ENCODE peak calls at places on chromosomes 1 and 21, in eight cellular contexts. One of them, this sample, is unnamed.

GRCh38 chr1:246566808-246567154 is 525 bp downstream of the CNST start:
- DNase-seq in IMR-90: peak
- DNase-seq in HCT116: no peak
- DNase-seq in heart left ventricle: no peak
- DNase-seq in GM12891: no peak
- DNase-seq in body of pancreas: no peak
- DNase-seq in adrenal gland: no peak
- DNase-seq in tibial nerve: no peak
- DNase-seq in this sample: no peak

GRCh38 chr1:176434200-176434599 is 28.8 kb upstream of the PAPPA2 start:
- DNase-seq in IMR-90: no peak
- DNase-seq in HCT116: no peak
- DNase-seq in heart left ventricle: no peak
- DNase-seq in GM12891: no peak
- DNase-seq in body of pancreas: no peak
- DNase-seq in adrenal gland: no peak
- DNase-seq in tibial nerve: no peak
- DNase-seq in this sample: no peak

GRCh38 chr1:197356723-197357533 is 88.9 kb downstream of the CRB1 start:
- DNase-seq in IMR-90: peak
- DNase-seq in HCT116: peak
- DNase-seq in heart left ventricle: no peak
- DNase-seq in GM12891: peak
- DNase-seq in body of pancreas: peak
- DNase-seq in adrenal gland: peak
- DNase-seq in tibial nerve: no peak
- DNase-seq in this sample: no peak

GRCh38 chr1:21736011-21736410 is 46.9 kb downstream of the USP48 start:
- DNase-seq in IMR-90: no peak
- DNase-seq in HCT116: no peak
- DNase-seq in heart left ventricle: no peak
- DNase-seq in GM12891: no peak
- DNase-seq in body of pancreas: no peak
- DNase-seq in adrenal gland: no peak
- DNase-seq in tibial nerve: no peak
- DNase-seq in this sample: no peak

GRCh38 chr1:115729765-115730164 is 38.7 kb downstream of the CASQ2 start:
- DNase-seq in IMR-90: no peak
- DNase-seq in HCT116: no peak
- DNase-seq in heart left ventricle: no peak
- DNase-seq in GM12891: peak
- DNase-seq in body of pancreas: no peak
- DNase-seq in adrenal gland: no peak
- DNase-seq in tibial nerve: no peak
- DNase-seq in this sample: no peak

GRCh38 chr1:214493126-214493796 is 58.1 kb downstream of the PTPN14 start:
- DNase-seq in IMR-90: peak
- DNase-seq in HCT116: no peak
- DNase-seq in heart left ventricle: no peak
- DNase-seq in GM12891: no peak
- DNase-seq in body of pancreas: no peak
- DNase-seq in adrenal gland: no peak
- DNase-seq in tibial nerve: no peak
- DNase-seq in this sample: no peak

GRCh38 chr21:24045775-24046215 is 1561.5 kb downstream of the MRPL39 start:
- DNase-seq in IMR-90: peak
- DNase-seq in HCT116: no peak
- DNase-seq in heart left ventricle: peak
- DNase-seq in GM12891: no peak
- DNase-seq in body of pancreas: peak
- DNase-seq in adrenal gland: peak
- DNase-seq in tibial nerve: peak
- DNase-seq in this sample: peak

GRCh38 chr1:2368053-2368744 is 23.2 kb downstream of the MORN1 start:
- DNase-seq in IMR-90: no peak
- DNase-seq in HCT116: no peak
- DNase-seq in heart left ventricle: no peak
- DNase-seq in GM12891: no peak
- DNase-seq in body of pancreas: no peak
- DNase-seq in adrenal gland: no peak
- DNase-seq in tibial nerve: no peak
- DNase-seq in this sample: no peak

GRCh38 chr1:41286486-41286885 is 44.4 kb upstream of the SCMH1 start:
- DNase-seq in IMR-90: no peak
- DNase-seq in HCT116: no peak
- DNase-seq in heart left ventricle: no peak
- DNase-seq in GM12891: no peak
- DNase-seq in body of pancreas: no peak
- DNase-seq in adrenal gland: no peak
- DNase-seq in tibial nerve: no peak
- DNase-seq in this sample: no peak

GRCh38 chr1:54405894-54406293 is 300 bp downstream of the SSBP3 start:
- DNase-seq in IMR-90: no peak
- DNase-seq in HCT116: no peak
- DNase-seq in heart left ventricle: peak
- DNase-seq in GM12891: no peak
- DNase-seq in body of pancreas: peak
- DNase-seq in adrenal gland: peak
- DNase-seq in tibial nerve: no peak
- DNase-seq in this sample: no peak

GRCh38 chr1:20716232-20716631 is 1.6 kb downstream of the KIF17 start:
- DNase-seq in IMR-90: no peak
- DNase-seq in HCT116: no peak
- DNase-seq in heart left ventricle: no peak
- DNase-seq in GM12891: no peak
- DNase-seq in body of pancreas: no peak
- DNase-seq in adrenal gland: no peak
- DNase-seq in tibial nerve: no peak
- DNase-seq in this sample: no peak

GRCh38 chr21:39610705-39611104 is 2.0 kb upstream of the B3GALT5 start:
- DNase-seq in IMR-90: no peak
- DNase-seq in HCT116: no peak
- DNase-seq in heart left ventricle: no peak
- DNase-seq in GM12891: no peak
- DNase-seq in body of pancreas: peak
- DNase-seq in adrenal gland: no peak
- DNase-seq in tibial nerve: no peak
- DNase-seq in this sample: no peak

GRCh38 chr1:42385283-42385682 is 4.7 kb downstream of the RIMKLA start:
- DNase-seq in IMR-90: peak
- DNase-seq in HCT116: no peak
- DNase-seq in heart left ventricle: no peak
- DNase-seq in GM12891: no peak
- DNase-seq in body of pancreas: no peak
- DNase-seq in adrenal gland: no peak
- DNase-seq in tibial nerve: no peak
- DNase-seq in this sample: no peak

GRCh38 chr21:15421947-15422346 is 307.8 kb upstream of the USP25 start:
- DNase-seq in IMR-90: no peak
- DNase-seq in HCT116: no peak
- DNase-seq in heart left ventricle: no peak
- DNase-seq in GM12891: no peak
- DNase-seq in body of pancreas: no peak
- DNase-seq in adrenal gland: no peak
- DNase-seq in tibial nerve: no peak
- DNase-seq in this sample: no peak

GRCh38 chr1:212132040-212132439 is 96.5 kb downstream of the DTL start:
- DNase-seq in IMR-90: peak
- DNase-seq in HCT116: no peak
- DNase-seq in heart left ventricle: peak
- DNase-seq in GM12891: no peak
- DNase-seq in body of pancreas: no peak
- DNase-seq in adrenal gland: no peak
- DNase-seq in tibial nerve: no peak
- DNase-seq in this sample: no peak

GRCh38 chr1:96096138-96097011 is 625.2 kb upstream of the PTBP2 start:
- DNase-seq in IMR-90: no peak
- DNase-seq in HCT116: no peak
- DNase-seq in heart left ventricle: no peak
- DNase-seq in GM12891: no peak
- DNase-seq in body of pancreas: no peak
- DNase-seq in adrenal gland: no peak
- DNase-seq in tibial nerve: no peak
- DNase-seq in this sample: no peak

GRCh38 chr21:41561701-41562100 is 53.7 kb upstream of the TMPRSS2 start:
- DNase-seq in IMR-90: no peak
- DNase-seq in HCT116: no peak
- DNase-seq in heart left ventricle: no peak
- DNase-seq in GM12891: no peak
- DNase-seq in body of pancreas: no peak
- DNase-seq in adrenal gland: no peak
- DNase-seq in tibial nerve: no peak
- DNase-seq in this sample: no peak

GRCh38 chr21:41560701-41561158 is 52.8 kb upstream of the TMPRSS2 start:
- DNase-seq in IMR-90: no peak
- DNase-seq in HCT116: no peak
- DNase-seq in heart left ventricle: no peak
- DNase-seq in GM12891: no peak
- DNase-seq in body of pancreas: no peak
- DNase-seq in adrenal gland: no peak
- DNase-seq in tibial nerve: no peak
- DNase-seq in this sample: no peak

GRCh38 chr21:41557884-41558283 is 49.9 kb upstream of the TMPRSS2 start:
- DNase-seq in IMR-90: no peak
- DNase-seq in HCT116: no peak
- DNase-seq in heart left ventricle: no peak
- DNase-seq in GM12891: no peak
- DNase-seq in body of pancreas: peak
- DNase-seq in adrenal gland: no peak
- DNase-seq in tibial nerve: no peak
- DNase-seq in this sample: no peak

GRCh38 chr21:41558842-41559241 is 50.9 kb upstream of the TMPRSS2 start:
- DNase-seq in IMR-90: no peak
- DNase-seq in HCT116: no peak
- DNase-seq in heart left ventricle: no peak
- DNase-seq in GM12891: no peak
- DNase-seq in body of pancreas: no peak
- DNase-seq in adrenal gland: no peak
- DNase-seq in tibial nerve: no peak
- DNase-seq in this sample: no peak

GRCh38 chr21:41559658-41560599 is 52.0 kb upstream of the TMPRSS2 start:
- DNase-seq in IMR-90: no peak
- DNase-seq in HCT116: no peak
- DNase-seq in heart left ventricle: no peak
- DNase-seq in GM12891: no peak
- DNase-seq in body of pancreas: no peak
- DNase-seq in adrenal gland: no peak
- DNase-seq in tibial nerve: no peak
- DNase-seq in this sample: no peak
- TF ChIP-seq POLR2A in IMR-90: no peak
- TF ChIP-seq POLR2A in HCT116: no peak
- TF ChIP-seq POLR2A in heart left ventricle: no peak
- TF ChIP-seq POLR2A in GM12891: no peak
- TF ChIP-seq POLR2A in body of pancreas: no peak
- TF ChIP-seq POLR2A in adrenal gland: no peak
- TF ChIP-seq POLR2A in tibial nerve: no peak
- TF ChIP-seq POLR2A in this sample: no peak

GRCh38 chr1:63723618-63724017 is 50.2 kb upstream of the ROR1 start:
- DNase-seq in IMR-90: no peak
- DNase-seq in HCT116: no peak
- DNase-seq in heart left ventricle: no peak
- DNase-seq in GM12891: no peak
- DNase-seq in body of pancreas: no peak
- DNase-seq in adrenal gland: no peak
- DNase-seq in tibial nerve: no peak
- DNase-seq in this sample: no peak
- TF ChIP-seq POLR2A in IMR-90: no peak
- TF ChIP-seq POLR2A in HCT116: no peak
- TF ChIP-seq POLR2A in heart left ventricle: no peak
- TF ChIP-seq POLR2A in GM12891: no peak
- TF ChIP-seq POLR2A in body of pancreas: no peak
- TF ChIP-seq POLR2A in adrenal gland: no peak
- TF ChIP-seq POLR2A in tibial nerve: no peak
- TF ChIP-seq POLR2A in this sample: no peak

GRCh38 chr21:35236090-35236489 is 187.0 kb upstream of the RUNX1 start:
- DNase-seq in IMR-90: no peak
- DNase-seq in HCT116: no peak
- DNase-seq in heart left ventricle: no peak
- DNase-seq in GM12891: no peak
- DNase-seq in body of pancreas: no peak
- DNase-seq in adrenal gland: no peak
- DNase-seq in tibial nerve: no peak
- DNase-seq in this sample: no peak

GRCh38 chr21:35234725-35235124 is 185.6 kb upstream of the RUNX1 start:
- DNase-seq in IMR-90: no peak
- DNase-seq in HCT116: no peak
- DNase-seq in heart left ventricle: no peak
- DNase-seq in GM12891: no peak
- DNase-seq in body of pancreas: no peak
- DNase-seq in adrenal gland: no peak
- DNase-seq in tibial nerve: no peak
- DNase-seq in this sample: no peak

GRCh38 chr21:35229290-35229689 is 180.2 kb upstream of the RUNX1 start:
- DNase-seq in IMR-90: no peak
- DNase-seq in HCT116: no peak
- DNase-seq in heart left ventricle: no peak
- DNase-seq in GM12891: no peak
- DNase-seq in body of pancreas: no peak
- DNase-seq in adrenal gland: no peak
- DNase-seq in tibial nerve: no peak
- DNase-seq in this sample: no peak

GRCh38 chr21:35231115-35231514 is 182.0 kb upstream of the RUNX1 start:
- DNase-seq in IMR-90: peak
- DNase-seq in HCT116: no peak
- DNase-seq in heart left ventricle: no peak
- DNase-seq in GM12891: no peak
- DNase-seq in body of pancreas: no peak
- DNase-seq in adrenal gland: no peak
- DNase-seq in tibial nerve: no peak
- DNase-seq in this sample: no peak

DNA sequence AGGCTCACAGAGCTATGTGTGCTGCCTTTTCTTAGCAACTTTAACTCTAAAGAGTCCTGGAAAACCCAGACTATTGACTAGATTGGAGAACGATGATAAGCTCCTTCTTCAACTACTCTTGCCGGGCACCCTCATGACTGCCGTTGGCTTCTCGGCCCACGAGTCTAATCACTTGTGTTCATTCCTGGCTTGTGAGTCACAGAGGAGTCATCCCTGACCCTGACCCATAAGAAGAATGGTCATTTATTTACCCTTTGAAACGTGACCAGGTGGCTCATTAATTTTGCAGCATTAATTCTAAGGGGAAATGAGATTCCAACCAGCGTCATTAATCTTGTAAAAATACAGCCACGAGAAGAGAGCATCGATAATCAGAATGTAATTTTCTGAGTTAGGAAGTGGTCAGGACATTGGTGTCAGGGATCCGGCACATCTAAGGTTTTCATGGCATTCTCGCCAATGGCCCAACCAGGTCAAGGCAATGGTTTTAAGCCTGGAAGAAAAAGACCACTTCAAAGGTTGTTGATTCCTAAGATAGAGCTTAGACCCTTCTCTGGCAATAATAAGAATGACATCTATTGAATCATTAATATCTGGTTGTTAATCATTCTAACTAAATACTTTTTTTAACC is 183.6 kb upstream of the RUNX1 start:
- DNase-seq in IMR-90: peak
- DNase-seq in HCT116: peak
- DNase-seq in heart left ventricle: no peak
- DNase-seq in GM12891: no peak
- DNase-seq in body of pancreas: peak
- DNase-seq in adrenal gland: peak
- DNase-seq in tibial nerve: no peak
- DNase-seq in this sample: no peak
- TF ChIP-seq POLR2A in IMR-90: no peak
- TF ChIP-seq POLR2A in HCT116: no peak
- TF ChIP-seq POLR2A in heart left ventricle: no peak
- TF ChIP-seq POLR2A in GM12891: no peak
- TF ChIP-seq POLR2A in body of pancreas: no peak
- TF ChIP-seq POLR2A in adrenal gland: peak
- TF ChIP-seq POLR2A in tibial nerve: no peak
- TF ChIP-seq POLR2A in this sample: no peak

GRCh38 chr1:70909262-70909817 is 138.3 kb downstream of the PTGER3 start:
- DNase-seq in IMR-90: no peak
- DNase-seq in HCT116: no peak
- DNase-seq in heart left ventricle: no peak
- DNase-seq in GM12891: no peak
- DNase-seq in body of pancreas: no peak
- DNase-seq in adrenal gland: no peak
- DNase-seq in tibial nerve: no peak
- DNase-seq in this sample: no peak
- TF ChIP-seq POLR2A in IMR-90: no peak
- TF ChIP-seq POLR2A in HCT116: no peak
- TF ChIP-seq POLR2A in heart left ventricle: no peak
- TF ChIP-seq POLR2A in GM12891: no peak
- TF ChIP-seq POLR2A in body of pancreas: no peak
- TF ChIP-seq POLR2A in adrenal gland: no peak
- TF ChIP-seq POLR2A in tibial nerve: no peak
- TF ChIP-seq POLR2A in this sample: no peak

This sample was measured in lower leg skin.